ENCODE peak calls at places on chromosomes 7 and 10, in eight cellular contexts. X is stimulated activated CD4-positive, alpha-beta T cell treated with anti-CD3 and anti-CD28 coated beads, Interleukin-15, amount 100 ng/mL, for 24 hours; Y is nephron progenitor cell; B is transverse colon; T is activated CD4-positive, alpha-beta T cell treated with anti-CD3 and anti-CD28 coated beads, Interleukin-2, amount 10 ng/mL, durations not matched to agents 7 days and 5 days; Q is stromal cell of bone marrow; I is endothelial cell; M is amniotic stem cell. G is an unnamed sample.
A peak's percentile ranks its signal among the peaks of the same experiment; 100 is the strongest.

GRCh38 chr7:87475359-87476178 is at the start of gene ABCB4:
- DNase-seq in I (no peak), M (no peak), T (no peak), Q (no peak), B (peak; percentile 10), Y (peak; percentile 56), X (no peak), G (no peak)

GRCh38 chr7:143299346-143299745 is 11.2 kb downstream of the CASP2 start:
- DNase-seq in B (no peak), T (no peak), X (no peak), M (no peak), I (no peak), Q (no peak), Y (no peak), G (no peak)

GRCh38 chr7:95544174-95544573 is 52.1 kb downstream of the PDK4 start:
- DNase-seq in I (no peak), T (no peak), B (no peak), X (no peak), Y (no peak), Q (no peak), M (no peak), G (no peak)

GRCh38 chr7:80815733-80816132 is 103.1 kb downstream of the SEMA3C start:
- DNase-seq in X (no peak), M (no peak), Q (no peak), B (no peak), Y (no peak), T (no peak), I (no peak), G (no peak)

GRCh38 chr10:77799352-77799751 is 127.2 kb downstream of the DLG5 start:
- DNase-seq in I (no peak), M (no peak), B (no peak), X (no peak), T (no peak), Y (no peak), Q (no peak), G (no peak)

GRCh38 chr7:65976659-65977196 is 5.3 kb downstream of the GUSB start:
- DNase-seq in B (no peak), M (no peak), Y (no peak), T (no peak), X (no peak), Q (no peak), I (no peak), G (no peak)

GRCh38 chr7:114484226-114484625 is 69.6 kb downstream of the FOXP2 start:
- DNase-seq in B (no peak), M (no peak), X (no peak), T (no peak), I (no peak), Q (no peak), Y (no peak), G (no peak)

GRCh38 chr10:62811159-62811875 is 4.8 kb downstream of the EGR2 start:
- DNase-seq in I (no peak), B (no peak), Q (no peak), Y (no peak), M (no peak), T (peak; percentile 48), X (peak; percentile 88), G (no peak)

GRCh38 chr10:13668126-13668525 is 81.4 kb downstream of the PRPF18 start:
- DNase-seq in M (no peak), Y (no peak), B (no peak), I (no peak), T (no peak), X (no peak), Q (no peak), G (no peak)

GRCh38 chr10:131186547-131187253 is 124.8 kb downstream of the TCERG1L start:
- DNase-seq in X (no peak), Q (no peak), Y (no peak), I (no peak), M (no peak), T (no peak), B (no peak), G (no peak)

GRCh38 chr7:156820445-156821063 is 72.4 kb downstream of the LMBR1 start:
- DNase-seq in T (no peak), I (no peak), B (no peak), Q (no peak), Y (no peak), M (no peak), X (no peak), G (no peak)

GRCh38 chr10:79202188-79203013 is 133.6 kb downstream of the ZMIZ1 start:
- DNase-seq in B (peak; percentile 38), M (no peak), X (peak; percentile 64), T (peak; percentile 28), I (peak; percentile 68), Q (no peak), Y (peak; percentile 65), G (no peak)

GRCh38 chr10:9707205-9707604 is 1310.5 kb upstream of the CELF2 start:
- DNase-seq in M (no peak), B (no peak), X (no peak), T (no peak), Y (no peak), Q (no peak), I (no peak), G (no peak)

GRCh38 chr10:98087309-98087708 is 47.1 kb upstream of the R3HCC1L start:
- DNase-seq in B (no peak), M (no peak), T (no peak), Q (no peak), I (no peak), X (no peak), Y (no peak), G (no peak)

GRCh38 chr7:45229130-45229920 is 71.7 kb downstream of the RAMP3 start:
- DNase-seq in X (no peak), B (no peak), Q (no peak), Y (no peak), M (no peak), I (no peak), T (no peak), G (no peak)

GRCh38 chr7:105665684-105666083 is 84.4 kb upstream of the EFCAB10 start:
- DNase-seq in T (no peak), B (no peak), M (no peak), Q (no peak), X (no peak), I (no peak), Y (no peak), G (no peak)

GRCh38 chr7:76225379-76225778 is 23.7 kb downstream of the SRRM3 start:
- DNase-seq in I (peak; percentile 62), X (peak; percentile 38), B (no peak), Y (peak; percentile 88), Q (peak; percentile 3), T (peak; percentile 45), M (no peak), G (no peak)

GRCh38 chr10:93701903-93702277 is 502 bp downstream of the FRA10AC1 start:
- DNase-seq in Y (peak; percentile 13), T (no peak), I (no peak), M (no peak), B (no peak), Q (peak; percentile 20), X (peak; percentile 6), G (no peak)

GRCh38 chr7:45691155-45691656 is 117.0 kb downstream of the ADCY1 start:
- DNase-seq in B (no peak), T (no peak), Q (no peak), X (no peak), I (no peak), Y (no peak), M (no peak), G (no peak)

GRCh38 chr7:26865094-26865388 is 651 bp upstream of the SKAP2 start:
- DNase-seq in B (no peak), M (no peak), X (no peak), Y (peak; percentile 57), I (no peak), T (no peak), Q (no peak), G (no peak)

GRCh38 chr7:150788474-150789269 is 11.5 kb downstream of the TMEM176B start:
- DNase-seq in T (no peak), M (no peak), X (no peak), B (peak; percentile 29), I (no peak), Y (no peak), Q (peak; percentile 40), G (no peak)

GRCh38 chr10:26869528-26869927 is 8.8 kb upstream of the ABI1 start:
- DNase-seq in X (peak; percentile 32), T (no peak), B (no peak), I (no peak), Y (no peak), Q (no peak), M (no peak), G (no peak)

GRCh38 chr7:50837965-50838364 is 55.3 kb upstream of the GRB10 start:
- DNase-seq in X (no peak), B (no peak), I (no peak), Q (peak; percentile 82), T (no peak), Y (no peak), M (no peak), G (no peak)

GRCh38 chr7:81277691-81278090 is 358.8 kb upstream of the SEMA3C start:
- DNase-seq in M (no peak), Q (no peak), I (no peak), T (no peak), B (no peak), Y (no peak), X (no peak), G (no peak)

GRCh38 chr10:100879741-100880360 is 32.9 kb upstream of the SLF2 start:
- DNase-seq in X (no peak), M (no peak), B (no peak), Y (peak; percentile 67), Q (no peak), I (peak; percentile 46), T (no peak), G (no peak)

GRCh38 chr10:132915411-132915810 is 27.0 kb downstream of the CFAP46 start:
- DNase-seq in I (no peak), X (no peak), Q (no peak), Y (no peak), T (no peak), B (peak; percentile 5), M (no peak), G (no peak)

GRCh38 chr7:131249003-131249402 is 78.7 kb upstream of the MKLN1 start:
- DNase-seq in Y (no peak), M (peak; percentile 91), X (no peak), B (peak; percentile 37), Q (peak; percentile 98), T (no peak), I (no peak), G (peak; percentile 97)

GRCh38 chr7:17402628-17403278 is 104.3 kb downstream of the AHR start:
- DNase-seq in T (no peak), M (no peak), X (peak; percentile 32), I (no peak), Y (no peak), B (no peak), Q (no peak), G (no peak)

GRCh38 chr10:4429538-4429937 is 396.5 kb upstream of the AKR1E2 start:
- DNase-seq in B (no peak), Q (no peak), Y (peak; percentile 4), I (no peak), M (no peak), X (no peak), T (no peak), G (no peak)

GRCh38 chr7:43960933-43961332 is 34.7 kb downstream of the UBE2D4 start:
- DNase-seq in T (no peak), I (no peak), B (no peak), X (no peak), M (no peak), Y (no peak), Q (no peak), G (no peak)

GRCh38 chr7:69508736-69509135 is 89.5 kb upstream of the AUTS2 start:
- DNase-seq in Y (no peak), X (no peak), I (no peak), T (no peak), Q (no peak), B (no peak), M (no peak), G (no peak)

GRCh38 chr7:47284691-47285246 is 297.1 kb downstream of the TNS3 start:
- DNase-seq in Y (no peak), I (no peak), T (no peak), M (no peak), B (no peak), Q (no peak), X (no peak), G (no peak)

GRCh38 chr10:6144609-6145413 is 56.0 kb downstream of the RBM17 start:
- DNase-seq in X (peak; percentile 94), Y (peak; percentile 82), Q (peak; percentile 72), M (peak; percentile 49), B (peak; percentile 93), I (peak; percentile 73), T (peak; percentile 91), G (no peak)

GRCh38 chr7:111958889-111959288 is 247.3 kb downstream of the DOCK4 start:
- DNase-seq in Q (no peak), X (no peak), Y (peak; percentile 34), I (no peak), B (no peak), M (no peak), T (no peak), G (no peak)

G was measured in GM04503.